ENCODE peak calls at places on chromosomes 11 and 22, in five cellular contexts. W is A549, O is left ventricle myocardium inferior, Z is ascending aorta, Y is spleen. I is an unnamed sample. For H3K4me1, the result is how much of the 10 kb centered on the place peaks cover.

GRCh38 chr11:75429902-75430691 is 2.9 kb downstream of the KLHL35 start:
- DNase-seq in W (peak), O (peak), Z (peak), Y (peak), I (peak)

GRCh38 chr11:132886335-132886734 is 646.0 kb downstream of the OPCML start:
- DNase-seq in W (no peak), O (no peak), Z (no peak), Y (no peak), I (no peak)

GRCh38 chr11:46238078-46238966 is 39.1 kb upstream of the CREB3L1 start:
- DNase-seq in W (peak), O (peak), Z (peak), Y (peak), I (peak)

GRCh38 chr11:11964774-11965150 is 43.7 kb downstream of the DKK3 start:
- DNase-seq in W (no peak), O (no peak), Z (no peak), Y (peak), I (no peak)

GRCh38 chr11:122167100-122167499 is 51.1 kb upstream of the BLID start:
- DNase-seq in W (no peak), O (no peak), Z (no peak), Y (no peak), I (no peak)

GRCh38 chr11:85845052-85845631 is 10.0 kb upstream of the CCDC83 start:
- DNase-seq in W (no peak), O (no peak), Z (no peak), Y (no peak), I (no peak)

GRCh38 chr11:98630736-98631135 is 390.0 kb upstream of the CNTN5 start:
- DNase-seq in W (no peak), O (no peak), Z (no peak), Y (no peak), I (no peak)

GRCh38 chr22:35582861-35583670 is 34.1 kb downstream of the MB start:
- DNase-seq in W (peak), O (peak), Z (no peak), Y (peak), I (peak)

GRCh38 chr22:19986410-19987341 is 29.9 kb downstream of the ARVCF start:
- DNase-seq in W (peak), O (peak), Z (peak), Y (peak), I (peak)

GRCh38 chr11:22130462-22131053 is 62.3 kb upstream of the ANO5 start:
- DNase-seq in W (no peak), O (no peak), Z (no peak), Y (no peak), I (no peak)

GRCh38 chr11:119120639-119121007 is 757 bp upstream of the HINFP start:
- DNase-seq in W (no peak), O (no peak), Z (no peak), Y (no peak), I (no peak)

GRCh38 chr11:110918351-110918750 is 206.1 kb upstream of the ARHGAP20 start:
- DNase-seq in W (no peak), O (no peak), Z (no peak), Y (no peak), I (no peak)

GRCh38 chr11:350723-351255 is 18.5 kb upstream of the B4GALNT4 start:
- DNase-seq in W (no peak), O (no peak), Z (no peak), Y (peak), I (no peak)

GRCh38 chr11:134341805-134342571 is 10.2 kb downstream of the GLB1L2 start:
- DNase-seq in W (no peak), O (no peak), Z (peak), Y (no peak), I (no peak)

GRCh38 chr22:33766056-33766455 is 154.2 kb downstream of the LARGE1 start:
- DNase-seq in W (no peak), O (no peak), Z (no peak), Y (no peak), I (no peak)

GRCh38 chr22:31451709-31452571 is 37.7 kb downstream of the EIF4ENIF1 start:
- DNase-seq in W (peak), O (no peak), Z (no peak), Y (no peak), I (no peak)

GRCh38 chr11:111541209-111542061 is 915 bp downstream of the LAYN start:
- DNase-seq in W (no peak), O (peak), Z (peak), Y (peak), I (peak)

GRCh38 chr11:117407016-117407415 is 79.4 kb downstream of the CEP164 start:
- DNase-seq in W (no peak), O (no peak), Z (no peak), Y (no peak), I (no peak)

GRCh38 chr22:40714514-40714966 is 35.3 kb downstream of the MCHR1 start:
- DNase-seq in W (no peak), O (no peak), Z (no peak), Y (no peak), I (no peak)

GRCh38 chr11:103091024-103091423 is 936 bp downstream of the DCUN1D5 start:
- DNase-seq in W (peak), O (no peak), Z (no peak), Y (no peak), I (no peak)

GRCh38 chr22:26273011-26273675 is 103.9 kb downstream of the SEZ6L start:
- DNase-seq in W (no peak), O (no peak), Z (no peak), Y (no peak), I (no peak)

GRCh38 chr22:40627612-40628011 is 8.9 kb downstream of the MRTFA start:
- DNase-seq in W (no peak), O (no peak), Z (no peak), Y (no peak), I (no peak)

GRCh38 chr11:16605440-16605970 is 132.9 kb upstream of the C11orf58 start:
- DNase-seq in W (no peak), O (no peak), Z (peak), Y (peak), I (peak)

GRCh38 chr11:9214765-9215164 is 50.4 kb downstream of the DENND5A start:
- DNase-seq in W (no peak), O (no peak), Z (no peak), Y (no peak), I (no peak)

GRCh38 chr22:35630387-35630793 is 13.3 kb upstream of the MB start:
- DNase-seq in W (peak), O (no peak), Z (no peak), Y (peak), I (no peak)

GRCh38 chr11:6377902-6378694 is 12.2 kb upstream of the SMPD1 start:
- DNase-seq in W (no peak), O (no peak), Z (no peak), Y (no peak), I (no peak)

GRCh38 chr22:30036656-30037055 is 43.6 kb upstream of the HORMAD2 start:
- DNase-seq in W (no peak), O (no peak), Z (no peak), Y (no peak), I (no peak)

GRCh38 chr11:1307163-1307870 is 2.1 kb downstream of the TOLLIP start:
- DNase-seq in W (no peak), O (no peak), Z (no peak), Y (peak), I (no peak)

GRCh38 chr11:134423106-134423505 is 11.1 kb upstream of the B3GAT1 start:
- DNase-seq in W (no peak), O (no peak), Z (no peak), Y (peak), I (no peak)

GRCh38 chr22:30607939-30608338 is 965 bp downstream of the TCN2 start:
- DNase-seq in W (no peak), O (no peak), Z (no peak), Y (no peak), I (no peak)

GRCh38 chr22:23856721-23857605 is 712 bp upstream of the SLC2A11 start:
- DNase-seq in W (peak), O (no peak), Z (no peak), Y (peak), I (peak)

GRCh38 chr11:102426000-102426399 is 26.6 kb downstream of the TMEM123 start:
- DNase-seq in W (no peak), O (no peak), Z (no peak), Y (no peak), I (no peak)

GRCh38 chr11:43360361-43361032 is 1.8 kb downstream of the TTC17 start:
- DNase-seq in W (no peak), O (no peak), Z (no peak), Y (no peak), I (no peak)

GRCh38 chr22:31048570-31048969 is 32.5 kb upstream of the SMTN start:
- DNase-seq in W (no peak), O (no peak), Z (no peak), Y (no peak), I (no peak)

GRCh38 chr11:19441288-19441687 is 200.5 kb upstream of the E2F8 start:
- DNase-seq in W (no peak), O (no peak), Z (no peak), Y (no peak), I (no peak)

GRCh38 chr11:19445771-19446170 is 205.0 kb upstream of the E2F8 start:
- DNase-seq in W (no peak), O (no peak), Z (no peak), Y (no peak), I (no peak)

GRCh38 chr11:19444231-19444630 is 203.5 kb upstream of the E2F8 start:
- DNase-seq in W (no peak), O (no peak), Z (no peak), Y (no peak), I (no peak)

GRCh38 chr11:19441752-19442553 is 201.2 kb upstream of the E2F8 start:
- DNase-seq in W (peak), O (peak), Z (no peak), Y (no peak), I (peak)

DNA sequence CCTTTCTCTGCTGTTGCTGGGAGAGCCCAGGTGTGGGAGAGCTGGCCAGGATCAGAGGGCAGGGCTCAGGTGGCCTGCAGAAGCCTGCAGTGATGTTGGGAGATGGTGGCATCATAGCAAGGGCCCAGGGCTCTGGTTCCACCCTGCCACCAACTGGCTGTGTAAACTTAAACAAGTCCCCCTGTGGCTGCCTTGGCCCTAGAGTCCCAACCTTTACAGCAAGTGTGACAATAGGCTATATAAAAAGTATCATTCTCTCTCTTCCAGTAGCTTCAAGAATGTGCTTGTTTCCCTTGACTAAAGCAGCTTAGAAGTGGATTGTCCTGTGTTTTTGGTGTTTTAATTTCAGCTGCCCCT is 201.8 kb upstream of the E2F8 start:
- DNase-seq in W (no peak), O (no peak), Z (no peak), Y (no peak), I (no peak)
- H3K27ac ChIP-seq in W (peak), O (peak), Z (no peak), Y (no peak), I (no peak)

GRCh38 chr11:123483465-123483864 is 53.4 kb downstream of the GRAMD1B start:
- DNase-seq in W (no peak), O (no peak), Z (no peak), Y (no peak), I (no peak)
- H3K4me1 ChIP-seq in W (under half), O (under half), Z (under half), Y (under half), I (under half)

DNA sequence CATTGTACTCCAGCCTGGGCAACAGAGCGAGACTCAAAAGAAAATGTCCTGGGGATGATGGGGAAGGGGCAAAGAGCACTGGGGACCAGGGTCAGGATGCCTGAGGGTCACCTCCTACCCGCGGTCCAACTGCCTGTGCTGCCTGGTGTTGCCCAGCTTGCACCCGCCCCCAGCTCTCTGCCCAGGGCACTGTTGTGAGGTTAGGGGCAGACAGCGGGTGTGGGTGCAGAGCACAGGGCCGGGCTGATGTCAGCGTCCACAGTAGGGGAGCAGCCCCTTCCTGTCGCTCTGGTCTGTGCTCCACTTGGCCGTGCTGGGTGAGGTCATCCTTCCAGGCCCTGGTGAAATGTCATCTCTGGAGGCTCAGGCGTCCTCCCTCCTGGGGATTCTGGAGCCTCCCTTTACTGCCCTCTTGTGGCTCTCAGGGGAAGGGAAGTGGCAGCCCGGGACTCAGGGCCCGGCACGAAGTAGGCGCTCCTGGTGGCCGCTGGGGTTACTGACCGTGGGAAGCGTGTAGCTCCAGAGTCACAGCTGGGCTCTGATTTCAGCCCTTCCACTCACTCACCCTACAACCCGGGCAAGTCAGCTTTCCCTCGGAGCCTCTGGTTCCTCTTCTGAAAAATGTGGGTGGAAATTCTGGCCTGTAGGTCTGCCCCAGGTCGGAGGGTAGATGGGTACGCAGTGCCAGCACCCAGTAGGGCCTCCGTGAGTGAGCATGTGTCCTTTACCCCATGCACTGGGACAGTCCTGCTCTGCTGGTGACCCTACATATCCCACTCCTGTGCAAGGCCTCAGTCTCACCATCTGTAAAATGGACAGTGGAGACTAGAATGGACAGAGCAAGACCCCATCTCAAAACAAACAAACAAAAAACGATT is 17.3 kb upstream of the PRR5 start:
- DNase-seq in W (peak), O (peak), Z (peak), Y (peak), I (peak)
- H3K27ac ChIP-seq in W (peak), O (no peak), Z (no peak), Y (peak), I (peak)

DNA sequence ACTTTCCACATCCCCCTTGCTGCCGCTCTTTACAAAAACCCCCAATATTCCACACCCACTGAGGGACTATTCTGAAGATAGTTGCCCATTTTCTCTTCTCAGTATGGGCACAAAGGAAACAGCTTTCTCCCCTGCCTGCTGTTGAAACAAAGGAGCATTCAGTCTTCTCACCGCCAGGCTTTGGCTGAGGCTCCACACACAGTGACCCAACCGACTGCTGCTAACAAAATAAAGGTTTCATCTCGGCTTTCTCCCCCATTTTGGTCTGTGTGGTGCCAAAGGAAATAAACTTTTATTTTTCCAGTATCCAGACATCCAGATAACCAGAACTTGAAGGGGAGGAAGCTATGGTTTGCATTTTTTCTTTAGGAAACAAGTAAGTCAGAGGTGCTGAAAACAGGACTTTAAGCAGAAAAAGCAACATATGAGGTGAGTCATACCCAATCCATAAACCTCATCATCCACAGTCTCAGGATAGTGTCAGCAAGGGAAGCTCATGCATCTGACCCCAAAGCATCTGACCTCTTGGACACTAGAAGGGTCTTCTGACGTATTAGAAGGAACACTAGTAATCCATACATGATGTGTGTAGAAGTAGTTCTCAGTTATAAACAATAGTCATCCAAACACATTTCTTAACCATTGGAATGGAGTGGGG is 6.4 kb downstream of the CLMP start:
- DNase-seq in W (no peak), O (no peak), Z (peak), Y (no peak), I (no peak)
- H3K4me1 ChIP-seq in W (half or more), O (under half), Z (under half), Y (under half), I (under half)

GRCh38 chr22:38163844-38164577 is 17.6 kb downstream of the PLA2G6 start:
- DNase-seq in W (no peak), O (no peak), Z (no peak), Y (no peak), I (no peak)
- H3K27ac ChIP-seq in W (peak), O (peak), Z (no peak), Y (no peak), I (no peak)

GRCh38 chr11:67370351-67371076 is 2.9 kb downstream of the CLCF1 start:
- DNase-seq in W (no peak), O (no peak), Z (no peak), Y (no peak), I (no peak)

GRCh38 chr11:67369801-67370284 is 3.6 kb downstream of the CLCF1 start:
- DNase-seq in W (no peak), O (no peak), Z (no peak), Y (no peak), I (no peak)

GRCh38 chr11:67368621-67369020 is 4.8 kb downstream of the CLCF1 start:
- DNase-seq in W (no peak), O (no peak), Z (no peak), Y (no peak), I (no peak)

GRCh38 chr11:67367836-67368227 is 5.6 kb downstream of the CLCF1 start:
- DNase-seq in W (no peak), O (no peak), Z (no peak), Y (no peak), I (no peak)

DNA sequence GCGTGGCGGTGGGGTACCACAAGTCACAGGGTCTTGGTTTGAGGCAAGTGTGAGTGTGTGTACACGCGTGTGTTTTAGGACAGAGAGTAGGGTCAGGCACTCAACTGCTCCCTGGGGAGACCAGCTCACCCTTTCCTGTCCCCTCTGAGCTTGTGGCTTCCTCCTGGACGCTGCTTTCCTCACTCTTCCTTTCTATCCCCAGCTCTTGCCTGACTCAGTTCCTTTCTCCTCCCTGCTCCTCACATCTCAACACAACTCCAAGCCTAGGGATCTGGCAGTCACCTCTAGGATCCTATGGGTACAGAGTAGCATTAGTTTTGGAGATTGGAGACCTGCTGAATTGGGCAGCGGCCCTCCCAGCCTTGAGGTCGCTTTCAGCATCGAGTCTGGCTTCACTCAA is 4.1 kb downstream of the CLCF1 start:
- DNase-seq in W (no peak), O (no peak), Z (no peak), Y (no peak), I (no peak)
- H3K4me1 ChIP-seq in W (half or more), O (half or more), Z (under half), Y (half or more), I (half or more)

DNA sequence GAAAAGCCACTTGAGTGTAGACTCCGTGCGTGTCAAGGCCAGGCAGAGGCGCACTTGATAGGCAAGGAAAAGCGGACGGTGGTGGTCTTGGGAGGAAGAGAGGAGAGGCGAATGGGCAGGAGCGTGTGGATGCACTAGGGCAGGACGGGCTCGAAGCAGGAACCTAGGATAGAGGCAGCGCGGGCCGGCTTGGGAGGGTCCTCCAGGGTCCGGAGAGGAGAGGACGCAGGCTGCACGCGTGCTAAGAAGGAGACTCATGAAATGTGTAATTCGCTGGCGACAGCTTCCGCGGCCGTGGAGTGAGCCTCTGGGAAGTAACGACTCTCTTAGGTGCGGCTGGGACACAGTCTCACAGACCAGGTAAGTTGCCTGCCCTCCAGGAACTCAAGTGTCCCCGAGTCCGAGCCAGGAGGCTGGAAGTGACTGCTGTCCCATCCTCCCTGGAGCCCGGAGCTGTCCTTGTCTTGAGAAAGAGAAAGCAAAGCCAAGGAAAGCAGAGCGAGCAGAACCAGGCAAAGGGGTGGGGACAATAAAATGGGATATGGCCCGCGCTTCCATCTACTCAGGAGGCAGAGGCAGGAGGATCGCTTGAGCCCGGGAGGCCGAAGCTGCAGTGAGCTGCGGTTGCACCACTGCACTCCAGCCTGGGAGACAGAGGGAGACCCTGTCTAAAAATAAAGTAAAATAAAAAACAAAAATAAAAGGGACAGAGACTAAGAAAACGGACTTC is 824 bp upstream of the IL17RA start:
- DNase-seq in W (no peak), O (no peak), Z (no peak), Y (peak), I (no peak)
- H3K27ac ChIP-seq in W (peak), O (peak), Z (peak), Y (peak), I (peak)

GRCh38 chr11:69656536-69657455 is 15.8 kb downstream of the CCND1 start:
- DNase-seq in W (no peak), O (no peak), Z (no peak), Y (peak), I (no peak)
- H3K4me1 ChIP-seq in W (under half), O (under half), Z (under half), Y (under half), I (under half)

GRCh38 chr11:79520086-79520485 is 79.3 kb upstream of the TENM4 start:
- DNase-seq in W (no peak), O (no peak), Z (no peak), Y (no peak), I (no peak)
- H3K27ac ChIP-seq in W (no peak), O (no peak), Z (no peak), Y (no peak), I (no peak)

I was measured in heart right ventricle.